ENCODE peak calls at places on chromosomes 6 and 20, in seven cellular contexts. H is astrocyte, G is GM23248, Z is IMR-90, P is neural progenitor cell, B is neuronal stem cell, I is HepG2. S is an unnamed sample.

GRCh38 chr6:70820778-70821177 is 136.1 kb downstream of the B3GAT2 start:
- DNase-seq in Z (no peak), B (no peak), I (no peak), H (no peak), P (no peak), G (no peak), S (no peak)

GRCh38 chr20:3106658-3107463 is 22.3 kb upstream of the AVP start:
- DNase-seq in I (peak; percentile 68), G (no peak), B (no peak), Z (no peak), P (peak; percentile 69), H (no peak), S (no peak)

GRCh38 chr6:150491131-150491795 is 108.4 kb upstream of the PLEKHG1 start:
- DNase-seq in Z (no peak), G (peak; percentile 75), H (peak; percentile 87), B (no peak), I (no peak), P (no peak), S (no peak)

GRCh38 chr20:57667385-57667784 is 42.4 kb downstream of the PMEPA1 start:
- DNase-seq in I (no peak), Z (no peak), G (no peak), P (no peak), B (no peak), H (no peak), S (no peak)

GRCh38 chr20:12970372-12970821 is 38.4 kb upstream of the SPTLC3 start:
- DNase-seq in H (peak; percentile 16), P (peak; percentile 56), B (peak; percentile 15), I (peak; percentile 74), G (peak; percentile 71), Z (peak; percentile 51), S (peak; percentile 12)

GRCh38 chr20:53576586-53577318 is 16.9 kb downstream of the ZNF217 start:
- DNase-seq in B (no peak), G (no peak), H (no peak), P (no peak), Z (no peak), I (no peak), S (no peak)

GRCh38 chr6:113625850-113626249 is 231.3 kb upstream of the MARCKS start:
- DNase-seq in Z (no peak), P (no peak), I (no peak), H (no peak), B (no peak), G (no peak), S (no peak)

GRCh38 chr6:74741608-74742007 is 464.2 kb downstream of the COL12A1 start:
- DNase-seq in I (no peak), G (no peak), B (no peak), P (no peak), Z (no peak), H (no peak), S (no peak)

GRCh38 chr20:49812463-49813304 is at the start of gene SLC9A8:
- DNase-seq in B (peak; percentile 82), P (peak; percentile 95), Z (peak; percentile 85), I (peak; percentile 84), G (peak; percentile 94), H (peak; percentile 72), S (peak; percentile 92)

GRCh38 chr20:24980321-24981053 is 12.1 kb downstream of the APMAP start:
- DNase-seq in H (no peak), Z (no peak), B (no peak), G (no peak), P (no peak), I (no peak), S (peak; percentile 2)

GRCh38 chr6:5590187-5590586 is 328.9 kb downstream of the FARS2 start:
- DNase-seq in G (no peak), B (no peak), Z (no peak), P (no peak), H (no peak), I (no peak), S (no peak)

GRCh38 chr6:25375125-25375524 is 96.0 kb downstream of the CARMIL1 start:
- DNase-seq in B (no peak), Z (no peak), P (no peak), I (no peak), H (no peak), G (no peak), S (no peak)

GRCh38 chr20:10639762-10640556 is 33.8 kb downstream of the JAG1 start:
- DNase-seq in I (no peak), P (peak; percentile 86), H (no peak), B (peak; percentile 59), Z (no peak), G (no peak), S (no peak)

GRCh38 chr20:12762725-12763124 is 246.0 kb upstream of the SPTLC3 start:
- DNase-seq in H (no peak), I (no peak), B (no peak), Z (no peak), G (no peak), P (no peak), S (no peak)

GRCh38 chr20:14197097-14197496 is 140.3 kb downstream of the FLRT3 start:
- DNase-seq in Z (peak; percentile 64), B (no peak), I (no peak), H (peak; percentile 77), G (peak; percentile 68), P (no peak), S (no peak)

GRCh38 chr6:142764306-142764705 is 180.7 kb downstream of the HIVEP2 start:
- DNase-seq in P (no peak), H (peak; percentile 26), B (no peak), G (no peak), Z (no peak), I (no peak), S (no peak)

GRCh38 chr6:45052325-45052724 is 275.8 kb upstream of the RUNX2 start:
- DNase-seq in Z (no peak), B (no peak), P (no peak), H (peak; percentile 14), G (no peak), I (no peak), S (no peak)

GRCh38 chr6:38045701-38046305 is 226.3 kb downstream of the ZFAND3 start:
- DNase-seq in H (no peak), Z (no peak), I (peak; percentile 94), P (no peak), B (no peak), G (no peak), S (no peak)

GRCh38 chr20:52105045-52105572 is 86.5 kb downstream of the ZFP64 start:
- DNase-seq in Z (peak; percentile 26), G (peak; percentile 47), P (peak; percentile 82), H (peak; percentile 44), I (no peak), B (peak; percentile 40), S (no peak)

GRCh38 chr6:135271626-135272025 is 90.5 kb downstream of the MYB start:
- DNase-seq in P (no peak), B (no peak), I (no peak), Z (no peak), H (no peak), G (no peak), S (no peak)
- H3K27ac ChIP-seq in P (no peak overlapping the region), B (no peak overlapping the region), I (no peak overlapping the region), Z (no peak overlapping the region), H (no peak overlapping the region), G (no peak overlapping the region), S (no peak overlapping the region)

DNA sequence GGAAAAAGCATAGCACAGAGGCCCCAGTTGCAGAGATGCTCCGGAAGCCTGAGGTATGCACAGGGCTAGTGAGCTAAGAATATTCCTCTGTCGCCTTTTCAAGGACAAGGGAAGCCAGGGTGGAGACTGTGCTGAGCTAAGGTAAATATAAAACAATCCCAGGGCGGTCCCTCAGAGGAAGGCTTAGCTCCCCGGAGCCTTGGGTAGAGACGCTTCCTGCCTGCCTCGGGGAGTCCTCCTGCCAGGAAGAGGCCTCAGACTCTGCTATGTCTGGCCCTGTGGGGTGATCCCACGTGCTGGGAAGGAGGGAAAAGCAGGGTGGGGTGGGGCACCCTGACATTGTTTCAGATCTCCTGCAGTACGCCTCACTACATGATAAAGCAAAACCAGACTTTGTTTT is 134.9 kb upstream of the FOXA2 start:
- DNase-seq in G (no peak), Z (no peak), I (no peak), P (no peak), B (no peak), H (no peak), S (no peak)
- H2AFZ ChIP-seq in G (no peak overlapping the region), Z (no peak overlapping the region), I (no peak overlapping the region), P (no peak overlapping the region), B (no peak overlapping the region), H (no peak overlapping the region), S (no peak overlapping the region)

DNA sequence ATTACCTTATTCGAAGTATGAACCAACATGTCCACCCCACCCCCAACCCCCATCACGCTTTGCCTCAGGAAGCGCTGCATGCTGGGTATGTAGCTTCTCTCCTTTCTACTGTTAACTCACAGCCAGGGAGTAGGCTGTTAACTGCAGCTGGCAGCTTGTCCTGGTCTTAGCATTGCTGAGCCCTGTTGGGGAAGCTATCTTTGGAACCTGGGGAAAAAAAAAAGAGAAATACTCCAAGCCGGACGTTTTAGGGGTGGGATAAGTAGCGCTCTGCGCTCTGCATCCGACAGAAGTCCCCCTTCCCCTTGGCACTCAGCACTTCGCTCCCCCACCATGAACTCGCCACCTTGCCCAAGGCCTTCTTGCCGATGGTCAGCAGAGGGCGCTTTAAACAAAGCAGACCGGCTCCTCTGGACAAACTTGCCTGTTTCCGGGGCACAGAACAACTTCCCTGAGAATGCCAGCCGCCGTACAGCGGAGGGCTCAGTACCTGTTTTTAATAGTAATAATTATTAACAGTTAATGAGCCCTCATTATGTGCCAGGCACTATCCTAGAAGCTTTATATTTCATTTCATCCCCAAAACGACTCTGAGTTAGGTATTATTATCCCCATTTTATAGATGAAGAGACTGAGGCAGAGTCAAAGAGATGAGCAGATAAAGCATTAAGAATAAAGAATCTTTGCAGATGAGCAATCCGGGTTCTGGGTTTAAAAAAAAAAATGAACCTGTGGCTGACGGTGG is 35.2 kb upstream of the MDFI start:
- DNase-seq in B (peak; percentile 82), H (peak; percentile 70), G (peak; percentile 87), Z (peak; percentile 82), I (peak; percentile 86), P (peak; percentile 92), S (peak; percentile 90)
- H3K9ac ChIP-seq in B (no peak overlapping the region), H (peak overlapping the region; percentile 49), G (no peak overlapping the region), Z (no peak overlapping the region), I (no peak overlapping the region), P (no peak overlapping the region), S (peak overlapping the region; percentile 49)

GRCh38 chr6:165701564-165702354 is 38.7 kb upstream of the PDE10A start:
- DNase-seq in P (no peak), I (no peak), G (no peak), Z (no peak), B (no peak), H (no peak), S (no peak)

GRCh38 chr6:165698868-165699267 is 35.8 kb upstream of the PDE10A start:
- DNase-seq in H (no peak), B (no peak), P (no peak), Z (no peak), I (no peak), G (no peak), S (no peak)

GRCh38 chr6:165704001-165704748 is 41.1 kb upstream of the PDE10A start:
- DNase-seq in B (no peak), P (peak; percentile 51), I (no peak), H (peak; percentile 40), Z (peak; percentile 84), G (no peak), S (no peak)

GRCh38 chr6:165702669-165703068 is 39.6 kb upstream of the PDE10A start:
- DNase-seq in H (no peak), G (no peak), B (no peak), I (no peak), P (no peak), Z (no peak), S (no peak)

DNA sequence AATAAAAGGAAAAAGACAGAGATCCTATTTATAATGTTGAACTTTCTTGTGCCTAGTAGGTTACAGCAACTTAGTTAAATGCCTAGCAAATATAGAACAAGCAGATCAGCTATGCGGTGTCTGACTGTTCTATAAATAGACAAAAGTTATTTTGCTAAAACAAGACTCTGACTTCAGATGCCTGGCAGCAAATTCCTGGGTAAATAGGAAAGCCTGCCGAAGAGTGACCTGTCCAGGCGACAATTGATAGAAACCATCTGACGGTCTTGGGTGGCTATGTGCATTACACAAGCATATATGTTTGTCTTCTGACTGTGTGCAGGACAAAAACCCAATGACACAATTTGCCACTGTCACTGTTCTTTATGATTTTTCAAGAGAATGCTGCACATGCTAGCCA is 38.0 kb upstream of the PDE10A start:
- DNase-seq in I (no peak), B (no peak), Z (peak; percentile 79), H (no peak), P (no peak), G (no peak), S (no peak)
- H3K27ac ChIP-seq in I (no peak overlapping the region), B (no peak overlapping the region), Z (no peak overlapping the region), H (no peak overlapping the region), P (no peak overlapping the region), G (no peak overlapping the region), S (no peak overlapping the region)

S was measured in DND-41.